ENCODE peak calls at places on chromosomes 7 and 10, in five cellular contexts. X is adrenal gland, P is PC-9, T is lower lobe of right lung, E is esophagus squamous epithelium. F is an unnamed sample. For H3K9me3, the result is how much of the 10 kb centered on the place peaks cover.

GRCh38 chr7:155066417-155066950 is 3.6 kb upstream of the HTR5A start:
- DNase-seq in X (peak), P (no peak), T (no peak), E (no peak), F (no peak)

GRCh38 chr7:35022725-35023124 is 14.6 kb downstream of the DPY19L1 start:
- DNase-seq in X (no peak), P (no peak), T (no peak), E (no peak), F (no peak)

GRCh38 chr7:131302876-131303707 is 24.6 kb upstream of the MKLN1 start:
- DNase-seq in X (no peak), P (no peak), T (no peak), E (no peak), F (no peak)

GRCh38 chr7:134695321-134695860 is 48.7 kb downstream of the BPGM start:
- DNase-seq in X (peak), P (no peak), T (no peak), E (no peak), F (peak)

GRCh38 chr7:45102785-45103712 is 8.4 kb downstream of the TBRG4 start:
- DNase-seq in X (no peak), P (no peak), T (peak), E (no peak), F (no peak)

GRCh38 chr7:123538897-123539296 is 4.5 kb upstream of the IQUB start:
- DNase-seq in X (no peak), P (no peak), T (no peak), E (no peak), F (no peak)

GRCh38 chr10:61891911-61892310 is 9.6 kb upstream of the ARID5B start:
- DNase-seq in X (no peak), P (no peak), T (no peak), E (no peak), F (no peak)

GRCh38 chr7:139016931-139017511 is 18.8 kb downstream of the ZC3HAV1L start:
- DNase-seq in X (peak), P (peak), T (no peak), E (peak), F (peak)

GRCh38 chr7:140734729-140735128 is 38.2 kb downstream of the NDUFB2 start:
- DNase-seq in X (no peak), P (no peak), T (no peak), E (no peak), F (no peak)

GRCh38 chr7:158557441-158557755 is 30.2 kb downstream of the PTPRN2 start:
- DNase-seq in X (no peak), P (no peak), T (no peak), E (no peak), F (no peak)

GRCh38 chr10:34538291-34538829 is 276.7 kb downstream of the PARD3 start:
- DNase-seq in X (no peak), P (no peak), T (no peak), E (no peak), F (no peak)

GRCh38 chr10:80493482-80494021 is 39.4 kb downstream of the TSPAN14 start:
- DNase-seq in X (no peak), P (no peak), T (no peak), E (no peak), F (no peak)

GRCh38 chr10:53748319-53748718 is 975.7 kb upstream of the MBL2 start:
- DNase-seq in X (no peak), P (no peak), T (no peak), E (no peak), F (no peak)

GRCh38 chr10:69630651-69631400 is 779 bp downstream of the FAM241B start:
- DNase-seq in X (no peak), P (no peak), T (no peak), E (no peak), F (no peak)

GRCh38 chr10:34911661-34912205 is 96.6 kb upstream of the PARD3 start:
- DNase-seq in X (no peak), P (no peak), T (no peak), E (no peak), F (no peak)

GRCh38 chr10:124697443-124697836 is 46.7 kb downstream of the FAM53B start:
- DNase-seq in X (no peak), P (no peak), T (no peak), E (no peak), F (no peak)

GRCh38 chr10:128018236-128018635 is 108.0 kb downstream of the MKI67 start:
- DNase-seq in X (peak), P (no peak), T (no peak), E (no peak), F (no peak)

GRCh38 chr7:2629740-2630681 is 1.8 kb upstream of the TTYH3 start:
- DNase-seq in X (no peak), P (no peak), T (no peak), E (no peak), F (no peak)

GRCh38 chr7:77338260-77338659 is 77.9 kb downstream of the GSAP start:
- DNase-seq in X (no peak), P (no peak), T (no peak), E (no peak), F (no peak)

GRCh38 chr7:42143605-42144252 is 93.3 kb downstream of the GLI3 start:
- DNase-seq in X (no peak), P (no peak), T (no peak), E (no peak), F (no peak)

GRCh38 chr10:119524720-119525070 is 17.8 kb downstream of the RGS10 start:
- DNase-seq in X (no peak), P (no peak), T (no peak), E (no peak), F (no peak)

GRCh38 chr10:96721207-96721572 is 876 bp upstream of the PIK3AP1 start:
- DNase-seq in X (no peak), P (no peak), T (no peak), E (no peak), F (no peak)

GRCh38 chr7:86914468-86915054 is 144.9 kb downstream of the ELAPOR2 start:
- DNase-seq in X (no peak), P (no peak), T (no peak), E (no peak), F (no peak)

GRCh38 chr10:101043356-101043707 is 12.3 kb downstream of the SFXN3 start:
- DNase-seq in X (no peak), P (no peak), T (no peak), E (no peak), F (no peak)

GRCh38 chr7:18995811-18996400 is 121.5 kb downstream of the TWIST1 start:
- DNase-seq in X (no peak), P (no peak), T (no peak), E (no peak), F (no peak)

GRCh38 chr7:133789951-133790350 is 337.2 kb upstream of the LRGUK start:
- DNase-seq in X (no peak), P (no peak), T (no peak), E (no peak), F (no peak)

GRCh38 chr7:104045183-104045582 is 55.7 kb upstream of the RELN start:
- DNase-seq in X (no peak), P (no peak), T (no peak), E (no peak), F (no peak)

GRCh38 chr7:99331002-99331401 is 5.3 kb downstream of the ARPC1A start:
- DNase-seq in X (no peak), P (no peak), T (no peak), E (no peak), F (no peak)

GRCh38 chr10:121610798-121611325 is 12.6 kb upstream of the FGFR2 start:
- DNase-seq in X (no peak), P (no peak), T (no peak), E (no peak), F (no peak)

GRCh38 chr10:14601872-14602725 is 172.6 kb downstream of the FAM107B start:
- DNase-seq in X (peak), P (peak), T (peak), E (no peak), F (no peak)

GRCh38 chr10:78301891-78302738 is 268.5 kb downstream of the RPS24 start:
- DNase-seq in X (no peak), P (no peak), T (no peak), E (no peak), F (no peak)

GRCh38 chr7:155363852-155364600 is 66.3 kb downstream of the INSIG1 start:
- DNase-seq in X (no peak), P (no peak), T (peak), E (no peak), F (no peak)

GRCh38 chr7:118801366-118801765 is 576.9 kb downstream of the ANKRD7 start:
- DNase-seq in X (no peak), P (no peak), T (no peak), E (no peak), F (no peak)

GRCh38 chr10:16952610-16953009 is 135.4 kb upstream of the RSU1 start:
- DNase-seq in X (no peak), P (no peak), T (no peak), E (no peak), F (no peak)

DNA sequence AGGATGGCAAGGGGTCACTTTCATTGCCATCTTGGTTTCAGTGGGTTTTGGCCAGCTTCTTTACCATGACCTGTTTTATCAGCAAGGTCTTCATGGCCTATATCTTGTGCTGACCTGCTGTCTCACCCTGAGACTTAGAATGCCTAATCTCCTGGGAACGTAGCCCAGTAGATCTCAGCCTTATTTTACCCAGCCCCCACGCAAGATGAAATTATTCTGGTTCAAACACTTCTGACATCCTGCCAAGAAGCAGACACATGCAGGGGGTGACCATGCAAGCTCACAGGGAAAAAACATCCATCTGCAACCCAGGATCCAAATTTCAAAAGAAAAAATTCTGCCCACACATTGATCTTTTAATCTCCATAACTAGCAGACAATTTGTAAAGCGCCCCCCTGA is 88.4 kb upstream of the EEPD1 start:
- DNase-seq in X (no peak), P (no peak), T (no peak), E (no peak), F (no peak)
- H3K9me3 ChIP-seq in X (under half), P (under half), T (under half), E (under half), F (under half)

DNA sequence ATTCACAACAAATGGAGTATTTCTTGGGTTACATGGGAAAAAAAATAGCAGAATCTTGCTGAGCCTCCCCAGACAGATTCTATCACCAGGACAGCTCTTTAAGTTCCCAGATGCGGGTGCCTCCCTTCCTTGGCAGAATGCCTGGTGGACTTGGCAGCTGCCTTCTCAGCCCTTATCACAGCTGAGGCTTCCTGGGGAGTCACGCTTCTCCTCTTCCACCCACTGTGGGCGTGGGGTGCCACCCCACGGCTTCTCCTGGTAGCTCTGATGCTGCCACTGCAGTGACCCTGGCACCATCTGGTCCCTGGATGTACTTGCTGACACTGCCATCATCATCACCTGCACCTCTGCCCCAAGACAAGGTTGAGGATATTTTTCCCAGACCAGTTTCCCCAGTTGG is 16.2 kb upstream of the NME8 start:
- DNase-seq in X (peak), P (no peak), T (peak), E (no peak), F (peak)
- TF ChIP-seq CTCF in X (no peak), P (peak), T (peak), E (no peak), F (no peak)

GRCh38 chr7:153396475-153396874 is 636.9 kb downstream of the ACTR3B start:
- DNase-seq in X (no peak), P (no peak), T (no peak), E (no peak), F (no peak)
- H3K9me3 ChIP-seq in X (under half), P (under half), T (under half), E (under half), F (under half)

DNA sequence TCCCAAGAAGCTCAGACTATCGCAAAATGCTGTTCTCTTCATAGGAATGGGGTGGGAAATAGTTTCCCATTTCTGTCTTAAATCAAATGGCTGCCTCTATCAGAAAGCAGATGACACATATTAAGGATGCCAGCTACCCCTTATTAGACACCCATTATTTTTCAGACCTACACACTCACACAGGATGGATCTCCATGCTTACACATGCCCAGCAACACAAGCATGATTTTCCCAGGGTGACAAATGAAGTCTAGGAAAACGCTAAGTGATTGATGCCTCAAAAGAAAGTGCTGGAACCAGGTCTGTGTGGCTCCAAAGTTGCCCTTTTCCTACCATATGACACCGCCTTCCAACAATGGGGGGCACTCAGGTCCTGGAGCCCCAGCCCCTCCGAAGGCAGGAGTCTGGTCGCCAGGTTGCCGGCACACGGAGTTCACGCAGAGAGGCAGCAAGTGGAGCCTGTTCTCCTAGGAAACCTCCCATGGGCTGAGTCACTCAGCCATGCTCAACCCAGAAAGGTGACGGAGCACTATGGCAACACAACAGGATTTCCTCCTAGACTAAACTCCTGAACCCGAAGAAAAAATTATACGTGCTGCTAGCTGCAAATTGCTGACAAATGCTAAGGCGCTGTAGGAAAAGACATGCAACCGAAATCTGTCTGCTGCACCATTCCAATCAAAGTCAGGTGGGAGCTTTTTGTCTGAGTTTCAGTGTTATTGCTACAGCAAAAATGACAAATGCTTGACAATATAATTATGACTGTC is 19.8 kb downstream of the VOPP1 start:
- DNase-seq in X (peak), P (peak), T (no peak), E (no peak), F (no peak)
- TF ChIP-seq CTCF in X (no peak), P (no peak), T (no peak), E (no peak), F (no peak)

DNA sequence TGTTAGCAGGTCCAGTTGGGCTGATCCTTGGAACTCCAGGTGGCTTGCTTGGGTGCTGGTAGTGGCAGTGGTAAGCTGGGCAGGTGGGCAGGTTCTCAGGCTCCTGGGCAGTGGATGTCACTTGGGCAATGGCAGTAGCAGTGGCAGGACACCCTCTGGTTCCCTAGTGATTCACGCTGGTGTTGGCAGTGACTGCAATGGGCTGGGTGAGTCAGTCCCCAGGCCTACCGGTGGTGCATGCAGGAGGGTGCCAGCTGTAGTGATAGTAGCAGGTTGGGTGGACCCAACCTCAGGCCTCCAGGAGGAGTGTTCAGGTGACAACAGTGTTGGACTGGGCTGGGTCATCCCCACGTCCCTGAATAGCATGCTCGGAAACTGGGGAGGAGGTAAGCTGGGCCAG is 189.2 kb downstream of the ZEB1 start:
- DNase-seq in X (no peak), P (no peak), T (no peak), E (no peak), F (no peak)
- H3K9me3 ChIP-seq in X (under half), P (under half), T (under half), E (under half), F (under half)

GRCh38 chr7:132394283-132395003 is 181.8 kb downstream of the PLXNA4 start:
- DNase-seq in X (no peak), P (peak), T (no peak), E (no peak), F (no peak)
- TF ChIP-seq CTCF in X (no peak), P (no peak), T (peak), E (no peak), F (no peak)

DNA sequence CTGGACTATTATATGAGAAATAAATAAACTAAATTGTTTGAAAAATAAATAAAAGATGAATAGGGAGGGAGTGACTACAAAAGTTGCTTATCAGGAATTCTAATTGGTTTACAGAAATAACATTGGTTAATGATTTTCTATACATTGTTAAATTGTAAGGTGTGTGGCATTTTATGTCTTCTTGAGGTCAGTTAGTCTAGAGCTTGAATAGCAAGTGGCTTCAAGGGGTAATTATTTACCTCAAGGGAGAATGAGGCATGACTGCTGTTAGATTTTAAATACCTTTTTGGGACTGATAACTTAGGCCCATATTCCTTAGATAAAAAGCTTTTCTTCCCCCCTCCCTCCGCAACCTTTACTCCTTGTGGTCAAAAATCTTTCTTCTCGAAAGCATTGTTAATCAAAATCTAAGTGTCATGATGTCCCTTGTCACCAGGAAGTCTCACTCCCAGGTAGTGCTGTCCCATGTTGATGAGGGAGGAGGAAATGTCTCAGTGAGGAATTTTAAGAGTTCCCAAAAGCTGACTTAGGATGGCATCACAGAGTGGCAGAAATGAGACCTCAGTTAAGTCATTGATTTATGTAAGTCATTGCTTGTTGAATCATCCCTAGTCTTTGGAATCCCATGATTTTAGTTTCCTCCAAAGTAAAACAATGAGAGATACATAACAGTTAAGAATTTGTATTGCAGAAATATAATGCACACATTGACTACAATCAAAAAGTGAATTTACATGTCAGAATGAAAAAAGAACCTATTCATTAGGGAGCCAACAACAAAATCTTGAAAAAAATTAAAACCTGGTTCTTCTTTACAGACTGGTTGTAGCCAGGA is 71.5 kb downstream of the MAPK8 start:
- DNase-seq in X (no peak), P (no peak), T (no peak), E (no peak), F (no peak)
- H3K9me3 ChIP-seq in X (under half), P (under half), T (under half), E (under half), F (under half)

GRCh38 chr10:3455385-3456334 is 283.1 kb upstream of the PITRM1 start:
- DNase-seq in X (no peak), P (no peak), T (no peak), E (no peak), F (no peak)

GRCh38 chr10:3451516-3452185 is 279.1 kb upstream of the PITRM1 start:
- DNase-seq in X (no peak), P (no peak), T (no peak), E (no peak), F (no peak)

GRCh38 chr10:3452683-3453388 is 280.3 kb upstream of the PITRM1 start:
- DNase-seq in X (no peak), P (no peak), T (no peak), E (no peak), F (no peak)

GRCh38 chr10:3452234-3452633 is 279.7 kb upstream of the PITRM1 start:
- DNase-seq in X (no peak), P (no peak), T (no peak), E (no peak), F (no peak)
- TF ChIP-seq CTCF in X (no peak), P (no peak), T (peak), E (no peak), F (no peak)

GRCh38 chr10:28677889-28678686 is 767 bp downstream of the BAMBI start:
- DNase-seq in X (peak), P (no peak), T (peak), E (no peak), F (peak)
- H3K9me3 ChIP-seq in X (under half), P (under half), T (under half), E (under half), F (under half)